ENCODE peak calls at places on chromosomes 16 and 17, in nine cellular contexts. E is lung; F is CD8-positive, alpha-beta memory T cell; W is gastrocnemius medialis; O is prostate gland; H is RWPE1; Q is SJSA1; K is A549; C is sigmoid colon. R is an unnamed sample.

GRCh38 chr17:28657756-28658155 is 4.0 kb downstream of the SDF2 start:
- DNase-seq in E (no peak), F (no peak), W (no peak), O (no peak), H (no peak), Q (no peak), K (no peak), C (no peak), R (no peak)

GRCh38 chr17:50871369-50871768 is 5.2 kb upstream of the TOB1 start:
- DNase-seq in E (no peak), F (peak; percentile 80), W (no peak), O (no peak), H (no peak), Q (no peak), K (no peak), C (no peak), R (no peak)

GRCh38 chr17:28131592-28131991 is 89.1 kb downstream of the NLK start:
- DNase-seq in E (no peak), F (no peak), W (no peak), O (no peak), H (no peak), Q (peak; percentile 55), K (no peak), C (no peak), R (no peak)

GRCh38 chr16:8694795-8695194 is 20.4 kb downstream of the ABAT start:
- DNase-seq in E (no peak), F (no peak), W (no peak), O (no peak), H (no peak), Q (no peak), K (no peak), C (no peak), R (no peak)

GRCh38 chr16:50183316-50183715 is 30.2 kb downstream of the TENT4B start:
- DNase-seq in E (no peak), F (no peak), W (no peak), O (no peak), H (no peak), Q (no peak), K (no peak), C (no peak), R (no peak)

GRCh38 chr16:60815865-60816264 is 1220.4 kb downstream of the CDH8 start:
- DNase-seq in E (no peak), F (no peak), W (no peak), O (no peak), H (no peak), Q (no peak), K (no peak), C (no peak), R (no peak)

GRCh38 chr17:72145972-72146755 is 25.3 kb downstream of the SOX9 start:
- DNase-seq in E (no peak), F (no peak), W (no peak), O (no peak), H (no peak), Q (no peak), K (peak; percentile 45), C (no peak), R (no peak)

GRCh38 chr17:7889166-7889584 is 586 bp downstream of the CHD3 start:
- DNase-seq in E (peak; percentile 98), F (no peak), W (peak; percentile 97), O (peak; percentile 96), H (peak; percentile 82), Q (peak; percentile 82), K (peak; percentile 92), C (peak; percentile 99), R (peak; percentile 99)

GRCh38 chr16:70805787-70806186 is 4.8 kb upstream of the VAC14 start:
- DNase-seq in E (no peak), F (no peak), W (no peak), O (no peak), H (peak; percentile 39), Q (no peak), K (no peak), C (no peak), R (no peak)

DNA sequence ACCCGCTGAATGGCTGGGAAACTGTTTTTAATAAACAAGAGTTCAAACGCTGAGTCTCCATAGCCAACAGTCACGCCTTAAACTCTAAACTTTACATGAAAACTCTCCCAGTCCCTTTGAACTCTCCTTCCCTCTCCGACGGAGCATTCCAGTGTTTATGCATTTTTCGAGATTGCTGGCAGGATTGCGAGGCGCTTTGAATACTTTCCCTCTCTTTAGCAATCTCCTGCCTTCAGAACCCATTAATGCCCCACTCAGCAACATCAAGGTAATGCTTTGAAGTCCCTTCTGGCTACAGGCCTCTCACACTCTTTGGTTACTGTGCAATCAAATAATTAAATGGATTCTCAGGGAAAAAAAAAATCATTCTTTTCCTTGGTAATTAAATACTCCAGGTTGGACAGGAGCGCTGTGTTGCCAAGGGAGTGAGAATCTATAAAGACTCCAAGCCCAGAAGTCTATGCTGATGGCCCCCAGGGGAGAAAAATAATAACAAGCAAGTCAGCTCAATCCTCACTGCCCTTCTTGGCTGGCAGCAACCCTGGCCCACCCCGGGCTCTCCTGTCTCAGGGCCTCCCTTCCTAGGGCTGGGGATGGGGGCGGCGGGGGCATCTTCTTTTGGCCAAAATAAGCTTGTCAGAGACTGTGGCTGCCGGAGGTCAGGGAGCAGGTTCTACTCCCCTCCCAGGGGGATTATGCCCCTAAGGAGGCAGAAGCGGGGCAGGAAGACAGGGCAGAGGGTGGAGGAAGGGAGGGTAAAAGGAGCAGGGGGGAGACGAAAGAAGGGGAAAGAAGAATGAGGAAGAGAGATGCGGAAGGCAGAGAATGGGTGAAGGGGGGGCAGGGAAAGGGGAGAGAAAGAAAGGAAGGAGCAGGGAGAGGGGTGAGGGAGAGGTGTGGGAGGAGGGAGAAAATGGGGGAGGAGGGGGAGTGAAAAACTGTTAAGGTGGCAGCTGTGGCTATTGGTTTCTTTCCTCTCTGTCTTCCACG is 45.2 kb downstream of the AXIN2 start:
- DNase-seq in E (peak; percentile 63), F (no peak), W (no peak), O (no peak), H (no peak), Q (peak; percentile 38), K (no peak), C (peak; percentile 43), R (no peak)
- H3K27ac ChIP-seq in E (no peak overlapping the region), F (no peak overlapping the region), W (no peak overlapping the region), O (no peak overlapping the region), H (no peak overlapping the region), Q (no peak overlapping the region), K (no peak overlapping the region), C (peak overlapping the region; percentile 51), R (no peak overlapping the region)

DNA sequence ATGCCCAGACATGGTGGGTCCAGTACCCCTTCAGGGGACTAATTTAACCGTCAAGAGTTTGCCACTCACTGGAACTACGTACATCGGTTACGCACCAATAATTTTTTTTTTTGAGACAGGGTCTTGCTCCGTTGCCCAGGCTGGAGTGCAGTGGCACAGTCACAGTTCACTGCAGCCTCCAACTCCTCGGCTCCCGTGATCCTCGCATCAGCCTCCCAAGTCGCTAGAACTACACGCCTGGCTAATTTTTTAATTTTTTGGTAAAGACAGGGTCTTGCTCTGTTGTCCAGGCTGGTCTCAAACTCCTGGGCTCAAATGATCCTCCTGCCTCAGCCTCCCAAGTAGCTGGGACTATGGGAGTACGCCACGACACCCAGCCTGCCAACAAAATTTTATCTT is 15.6 kb downstream of the RPH3AL start:
- DNase-seq in E (no peak), F (no peak), W (no peak), O (no peak), H (no peak), Q (no peak), K (no peak), C (no peak), R (no peak)
- H3K27ac ChIP-seq in E (no peak overlapping the region), F (no peak overlapping the region), W (peak overlapping the region; percentile 33), O (no peak overlapping the region), H (no peak overlapping the region), Q (no peak overlapping the region), K (no peak overlapping the region), C (no peak overlapping the region), R (no peak overlapping the region)

GRCh38 chr16:57636184-57636583 is 7.8 kb downstream of the ADGRG1 start:
- DNase-seq in E (no peak), F (no peak), W (no peak), O (no peak), H (no peak), Q (no peak), K (no peak), C (no peak), R (no peak)
- H3K27ac ChIP-seq in E (peak overlapping the region; percentile 58), F (no peak overlapping the region), W (peak overlapping the region; percentile 63), O (no peak overlapping the region), H (no peak overlapping the region), Q (no peak overlapping the region), K (peak overlapping the region; percentile 98), C (peak overlapping the region; percentile 35), R (peak overlapping the region; percentile 90)

DNA sequence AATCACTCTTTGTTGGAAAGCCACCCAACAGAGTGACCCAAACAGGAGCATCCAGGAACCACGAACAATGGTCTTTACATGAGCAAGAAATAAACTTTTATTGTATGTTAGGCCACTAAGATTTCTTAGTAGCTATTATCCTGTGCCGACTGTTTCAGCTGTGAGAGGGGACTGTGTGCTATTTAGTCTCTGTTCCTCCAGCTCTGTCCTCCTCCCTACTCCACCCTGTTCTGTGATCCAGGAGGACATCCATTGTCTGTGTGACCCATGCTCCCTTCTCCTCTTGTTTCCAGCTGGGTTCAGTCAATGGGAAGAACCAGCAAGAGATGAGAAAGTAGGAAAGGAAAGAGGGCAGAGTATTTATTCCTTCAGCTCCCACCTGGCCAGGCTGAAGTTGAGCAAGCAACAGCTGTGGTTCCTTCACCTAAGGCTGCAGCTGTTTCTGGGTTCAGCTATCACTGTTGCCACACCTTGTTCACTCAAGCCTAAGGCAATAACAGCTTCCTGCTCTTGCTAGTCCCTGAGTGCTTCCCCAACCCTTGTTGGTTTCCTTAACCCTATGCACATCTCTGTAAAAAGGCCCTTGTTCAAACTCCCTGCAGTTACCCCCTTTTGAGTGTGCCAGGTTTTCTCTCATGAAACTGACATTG is 14.9 kb upstream of the B4GALNT2 start:
- DNase-seq in E (no peak), F (no peak), W (no peak), O (no peak), H (no peak), Q (no peak), K (no peak), C (no peak), R (no peak)
- H3K27ac ChIP-seq in E (no peak overlapping the region), F (no peak overlapping the region), W (no peak overlapping the region), O (no peak overlapping the region), H (peak overlapping the region; percentile 19), Q (no peak overlapping the region), K (peak overlapping the region; percentile 6), C (no peak overlapping the region), R (no peak overlapping the region)

DNA sequence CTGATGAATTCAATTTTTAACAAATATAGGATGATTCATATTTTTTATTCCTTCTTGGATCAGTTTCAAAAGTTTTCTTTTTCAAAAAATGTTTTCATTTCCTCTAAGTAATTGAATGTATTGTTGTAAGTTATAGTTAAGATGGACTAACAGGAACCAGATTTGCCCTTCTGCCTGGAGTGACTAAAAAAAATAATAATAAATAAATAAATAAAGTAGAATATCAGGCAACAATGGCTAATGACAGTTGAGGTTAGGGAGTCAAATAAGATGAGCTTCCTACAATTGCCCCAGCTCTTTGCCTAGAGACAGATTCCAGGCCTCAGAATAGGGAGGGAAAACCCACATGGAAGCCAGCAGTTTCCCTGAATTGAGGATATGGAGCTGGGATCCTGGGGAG is 73.7 kb upstream of the MSI2 start:
- DNase-seq in E (no peak), F (no peak), W (no peak), O (no peak), H (no peak), Q (no peak), K (no peak), C (no peak), R (no peak)
- H3K27ac ChIP-seq in E (no peak overlapping the region), F (no peak overlapping the region), W (no peak overlapping the region), O (no peak overlapping the region), H (no peak overlapping the region), Q (no peak overlapping the region), K (no peak overlapping the region), C (no peak overlapping the region), R (no peak overlapping the region)